ENCODE peak calls at places on chromosomes 11 and 22, in five cellular contexts. J, H, P, B and Y are unnamed samples.

GRCh38 chr22:36162127-36163034 is 1.8 kb upstream of the APOL3 start:
- DNase-seq in J (no peak), H (peak), P (no peak), B (no peak), Y (no peak)

GRCh38 chr11:46674463-46675287 is 25.7 kb downstream of the ARHGAP1 start:
- DNase-seq in J (peak), H (no peak), P (peak), B (no peak), Y (peak)

GRCh38 chr11:64447717-64448598 is 89.0 kb downstream of the RPS6KA4 start:
- DNase-seq in J (no peak), H (no peak), P (peak), B (no peak), Y (peak)

GRCh38 chr11:57644748-57645715 is 4.7 kb downstream of the YPEL4 start:
- DNase-seq in J (peak), H (peak), P (peak), B (no peak), Y (peak)

GRCh38 chr22:46234851-46235437 is 15.1 kb downstream of the CDPF1 start:
- DNase-seq in J (no peak), H (no peak), P (no peak), B (no peak), Y (no peak)

GRCh38 chr11:124747406-124748099 is 4.5 kb downstream of the VSIG2 start:
- DNase-seq in J (no peak), H (no peak), P (no peak), B (no peak), Y (no peak)

GRCh38 chr22:22802346-22802970 is 85.2 kb upstream of the IGLL5 start:
- DNase-seq in J (no peak), H (peak), P (no peak), B (no peak), Y (no peak)

GRCh38 chr11:86162257-86162656 is 82.3 kb upstream of the EED start:
- DNase-seq in J (peak), H (no peak), P (peak), B (peak), Y (peak)

GRCh38 chr11:48107188-48107704 is 109.4 kb upstream of the OR4B1 start:
- DNase-seq in J (peak), H (no peak), P (no peak), B (peak), Y (no peak)

GRCh38 chr11:113555071-113555739 is 80.0 kb upstream of the DRD2 start:
- DNase-seq in J (no peak), H (no peak), P (no peak), B (no peak), Y (no peak)

GRCh38 chr22:19928207-19928606 is 13.4 kb upstream of the COMT start:
- DNase-seq in J (no peak), H (no peak), P (no peak), B (no peak), Y (no peak)

GRCh38 chr11:2551131-2551530 is 106.3 kb downstream of the KCNQ1 start:
- DNase-seq in J (peak), H (no peak), P (peak), B (no peak), Y (no peak)

GRCh38 chr22:37716708-37717107 is 19.9 kb downstream of the TRIOBP start:
- DNase-seq in J (peak), H (no peak), P (no peak), B (no peak), Y (peak)

GRCh38 chr11:1310772-1311468 is 1.5 kb upstream of the TOLLIP start:
- DNase-seq in J (no peak), H (peak), P (no peak), B (no peak), Y (no peak)

GRCh38 chr11:19727246-19727645 is 14.6 kb downstream of the NAV2 start:
- DNase-seq in J (peak), H (no peak), P (no peak), B (peak), Y (peak)

GRCh38 chr11:74091549-74091948 is 79.3 kb downstream of the C2CD3 start:
- DNase-seq in J (no peak), H (no peak), P (no peak), B (no peak), Y (no peak)

GRCh38 chr11:30107899-30108298 is 91.1 kb upstream of the KCNA4 start:
- DNase-seq in J (peak), H (no peak), P (no peak), B (no peak), Y (peak)

GRCh38 chr11:47220401-47220821 is 5.6 kb downstream of the DDB2 start:
- DNase-seq in J (peak), H (no peak), P (no peak), B (no peak), Y (peak)

GRCh38 chr11:14956111-14956510 is 16.0 kb downstream of the CALCA start:
- DNase-seq in J (no peak), H (no peak), P (no peak), B (no peak), Y (no peak)